ENCODE peak calls at places on chromosomes 5 and 9, in nine cellular contexts. G is Calu3, N is PC-9, O is upper lobe of left lung, W is AG10803, V is astrocyte, Y is transverse colon, T is ovary, Q is glutamatergic neuron. A is an unnamed sample.

GRCh38 chr5:149550608-149551226 is 522 bp downstream of the CSNK1A1 start:
- DNase-seq in O (no peak), W (no peak), N (no peak), G (peak), Q (no peak), V (no peak), Y (peak), T (peak), A (no peak)

GRCh38 chr5:135740475-135740874 is 94.0 kb upstream of the SLC25A48 start:
- DNase-seq in V (no peak), W (no peak), N (no peak), G (no peak), T (no peak), Q (no peak), O (no peak), Y (no peak), A (peak)

GRCh38 chr5:129672006-129672405 is 75.9 kb upstream of the MINAR2 start:
- DNase-seq in Q (no peak), W (no peak), N (no peak), G (no peak), T (no peak), V (no peak), O (no peak), Y (no peak), A (no peak)

GRCh38 chr9:87610200-87611155 is 112.8 kb downstream of the DAPK1 start:
- DNase-seq in V (peak), Y (no peak), G (no peak), W (peak), O (no peak), T (no peak), Q (no peak), N (no peak), A (no peak)

GRCh38 chr5:4081466-4081865 is 485.8 kb downstream of the IRX1 start:
- DNase-seq in G (no peak), T (no peak), V (no peak), Q (no peak), N (no peak), W (no peak), O (no peak), Y (no peak), A (no peak)

GRCh38 chr9:131809941-131810344 is 70.1 kb upstream of the RAPGEF1 start:
- DNase-seq in N (no peak), Y (no peak), Q (no peak), V (peak), W (peak), G (no peak), O (no peak), T (no peak), A (no peak)

GRCh38 chr5:72908666-72909065 is 47.2 kb upstream of the FCHO2 start:
- DNase-seq in V (no peak), W (peak), T (no peak), O (no peak), Y (no peak), Q (no peak), G (no peak), N (no peak), A (no peak)

GRCh38 chr9:134942011-134942410 is 24.3 kb upstream of the FCN1 start:
- DNase-seq in T (peak), N (no peak), W (no peak), V (no peak), Y (no peak), G (no peak), O (no peak), Q (no peak), A (no peak)

GRCh38 chr9:98222885-98223640 is 30.6 kb upstream of the CORO2A start:
- DNase-seq in N (peak), O (no peak), G (peak), T (no peak), Y (no peak), W (peak), Q (no peak), V (peak), A (no peak)

GRCh38 chr5:126884269-126884819 is 107.4 kb downstream of the LMNB1 start:
- DNase-seq in G (no peak), Y (no peak), T (no peak), W (peak), V (peak), Q (no peak), O (no peak), N (no peak), A (no peak)

GRCh38 chr9:130682490-130683121 is 11.0 kb upstream of the EXOSC2 start:
- DNase-seq in O (peak), Q (peak), N (peak), W (peak), T (peak), G (peak), Y (peak), V (peak), A (no peak)

GRCh38 chr9:134391319-134392231 is 65.3 kb downstream of the RXRA start:
- DNase-seq in N (no peak), T (no peak), O (peak), V (no peak), G (no peak), Q (no peak), Y (peak), W (no peak), A (no peak)

GRCh38 chr9:27276182-27277030 is 20.5 kb downstream of the EQTN start:
- DNase-seq in V (peak), Q (no peak), Y (no peak), O (peak), G (peak), W (peak), T (no peak), N (no peak), A (no peak)

GRCh38 chr5:123037104-123037418 is 536 bp upstream of the PPIC start:
- DNase-seq in V (no peak), Q (no peak), O (no peak), Y (no peak), W (no peak), T (no peak), N (no peak), G (no peak), A (no peak)

GRCh38 chr5:56148453-56148971 is 84.6 kb downstream of the ANKRD55 start:
- DNase-seq in O (no peak), T (no peak), V (no peak), Q (no peak), W (no peak), Y (peak), G (no peak), N (no peak), A (no peak)

GRCh38 chr9:101727621-101728524 is 10.6 kb downstream of the GRIN3A start:
- DNase-seq in T (no peak), Q (peak), O (no peak), W (peak), N (no peak), Y (peak), G (peak), V (no peak), A (no peak)

GRCh38 chr9:92738661-92739081 is 26.0 kb downstream of the BICD2 start:
- DNase-seq in G (no peak), T (no peak), Q (no peak), N (peak), W (peak), O (no peak), V (peak), Y (no peak), A (no peak)

GRCh38 chr9:74960548-74960947 is 7.8 kb upstream of the C9orf40 start:
- DNase-seq in W (peak), Y (no peak), N (no peak), V (peak), O (no peak), Q (no peak), G (no peak), T (no peak), A (no peak)

GRCh38 chr9:86660146-86660545 is 287.2 kb downstream of the GAS1 start:
- DNase-seq in Y (no peak), N (peak), O (no peak), G (no peak), W (peak), V (peak), T (no peak), Q (no peak), A (no peak)

GRCh38 chr5:115471674-115472073 is 72.9 kb downstream of the FEM1C start:
- DNase-seq in N (no peak), V (no peak), O (no peak), Y (no peak), G (no peak), Q (no peak), W (peak), T (no peak), A (no peak)

GRCh38 chr5:40399349-40399748 is 280.4 kb upstream of the PTGER4 start:
- DNase-seq in T (no peak), W (peak), N (no peak), G (no peak), Y (no peak), O (no peak), V (no peak), Q (no peak), A (no peak)

GRCh38 chr5:81022688-81023084 is 62.5 kb downstream of the RASGRF2 start:
- DNase-seq in Y (no peak), W (no peak), V (no peak), O (no peak), Q (no peak), T (no peak), N (no peak), G (no peak), A (no peak)

GRCh38 chr9:16688814-16689213 is 181.7 kb downstream of the BNC2 start:
- DNase-seq in O (no peak), G (no peak), N (no peak), Q (no peak), T (no peak), V (no peak), Y (no peak), W (no peak), A (no peak)

GRCh38 chr9:123358181-123358894 is 2.3 kb downstream of the CRB2 start:
- DNase-seq in O (no peak), Y (no peak), Q (no peak), V (no peak), T (no peak), N (no peak), G (no peak), W (no peak), A (no peak)

GRCh38 chr9:127161081-127161621 is 38.7 kb upstream of the ANGPTL2 start:
- DNase-seq in V (no peak), Q (no peak), T (peak), G (no peak), N (no peak), O (no peak), Y (no peak), W (no peak), A (peak)

GRCh38 chr9:96218821-96219614 is 83.0 kb downstream of the HSD17B3 start:
- DNase-seq in N (peak), W (no peak), V (no peak), O (peak), Q (peak), Y (no peak), G (no peak), T (peak), A (no peak)

GRCh38 chr9:96222132-96222531 is 79.8 kb downstream of the HSD17B3 start:
- DNase-seq in W (no peak), N (no peak), V (no peak), Q (no peak), O (no peak), Y (no peak), G (no peak), T (no peak), A (no peak)

GRCh38 chr9:96217358-96217755 is 84.6 kb downstream of the HSD17B3 start:
- DNase-seq in T (peak), Y (peak), V (no peak), G (no peak), N (no peak), W (no peak), Q (peak), O (peak), A (no peak)

GRCh38 chr9:96217756-96218693 is 84.0 kb downstream of the HSD17B3 start:
- DNase-seq in G (peak), Q (peak), Y (peak), W (peak), O (peak), N (peak), V (peak), T (peak), A (peak)

DNA sequence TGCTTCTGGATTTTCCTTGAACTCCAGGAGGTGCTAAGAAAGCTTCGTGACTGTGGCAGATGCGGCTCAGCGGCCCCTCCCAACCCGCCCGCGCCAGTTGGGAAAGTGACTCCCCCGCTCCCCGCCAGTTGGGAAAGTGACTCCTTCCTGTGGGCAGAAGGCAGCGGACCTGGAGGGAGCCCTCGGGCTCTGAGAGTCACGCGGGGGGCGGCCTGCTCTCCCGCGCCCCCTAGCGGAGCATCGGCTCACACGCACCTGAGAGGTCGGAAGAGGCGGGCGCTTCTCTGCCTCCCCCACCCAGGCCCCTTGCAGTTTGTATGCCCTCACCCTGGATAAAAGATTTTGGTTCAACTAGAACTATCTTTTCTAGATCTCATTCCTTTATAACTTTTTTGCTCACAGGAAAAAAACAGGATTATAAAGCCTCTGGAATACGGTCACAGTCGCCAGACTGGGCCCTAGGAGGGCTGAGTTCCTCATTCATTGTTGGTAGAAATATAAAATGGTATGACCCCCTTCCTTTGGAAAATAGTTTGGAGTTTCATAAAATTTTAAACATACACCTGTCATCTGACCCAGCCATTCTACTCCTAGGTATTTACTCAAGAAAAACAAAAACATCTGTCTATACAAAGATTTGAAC is 82.2 kb downstream of the HSD17B3 start:
- DNase-seq in V (no peak), Y (peak), Q (peak), T (peak), O (peak), W (peak), G (no peak), N (peak), A (no peak)
- TF ChIP-seq CTCF in V (peak), Y (peak), Q (peak), T (peak), O (peak), W (peak), G (peak), N (peak), A (peak)

DNA sequence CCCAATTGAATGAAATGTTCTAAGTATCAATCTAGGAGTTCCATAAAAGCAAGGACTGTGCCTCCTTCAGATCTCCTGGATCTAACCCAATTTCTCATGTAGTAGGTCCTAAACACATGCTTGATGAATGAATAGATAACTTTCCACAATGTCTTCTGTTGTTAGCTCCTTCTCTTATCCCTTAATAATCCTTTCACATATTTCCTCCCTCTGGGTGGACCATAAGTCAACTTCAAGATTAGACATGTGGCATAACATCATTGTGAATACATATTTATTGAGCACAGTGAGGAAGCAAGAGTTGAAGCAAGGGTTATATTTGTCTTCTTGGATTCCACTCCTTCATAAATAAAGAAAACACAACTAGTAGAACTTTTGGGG is 108.6 kb upstream of the EGFLAM start:
- DNase-seq in N (no peak), W (no peak), T (no peak), V (no peak), O (no peak), G (no peak), Y (no peak), Q (no peak), A (no peak)
- TF ChIP-seq CTCF in N (no peak), W (no peak), T (no peak), V (no peak), O (no peak), G (no peak), Y (no peak), Q (no peak), A (no peak)

DNA sequence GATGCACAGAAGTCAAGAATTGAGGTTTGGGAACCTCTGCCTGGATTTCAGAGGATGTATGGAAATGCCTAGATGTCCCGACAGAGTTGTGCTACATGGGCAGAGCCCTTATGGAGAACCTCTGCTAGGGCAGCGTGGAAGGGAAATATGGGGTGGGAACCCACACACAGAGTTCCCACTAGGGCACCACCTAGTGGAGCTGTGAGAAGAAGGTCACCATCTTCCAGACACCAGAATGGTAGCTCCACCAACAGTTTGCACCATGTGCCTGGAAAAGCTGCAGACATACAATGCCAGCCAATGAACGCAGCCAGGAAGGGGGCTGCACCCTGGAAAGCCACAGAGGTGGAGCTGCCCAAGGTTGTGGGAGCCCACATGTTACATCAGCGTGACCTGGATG is 104.5 kb downstream of the STK32A start:
- DNase-seq in O (no peak), N (no peak), G (no peak), V (no peak), T (no peak), Q (no peak), W (no peak), Y (no peak), A (no peak)
- TF ChIP-seq CTCF in O (no peak), N (no peak), G (no peak), V (no peak), T (no peak), Q (no peak), W (no peak), Y (no peak), A (no peak)

DNA sequence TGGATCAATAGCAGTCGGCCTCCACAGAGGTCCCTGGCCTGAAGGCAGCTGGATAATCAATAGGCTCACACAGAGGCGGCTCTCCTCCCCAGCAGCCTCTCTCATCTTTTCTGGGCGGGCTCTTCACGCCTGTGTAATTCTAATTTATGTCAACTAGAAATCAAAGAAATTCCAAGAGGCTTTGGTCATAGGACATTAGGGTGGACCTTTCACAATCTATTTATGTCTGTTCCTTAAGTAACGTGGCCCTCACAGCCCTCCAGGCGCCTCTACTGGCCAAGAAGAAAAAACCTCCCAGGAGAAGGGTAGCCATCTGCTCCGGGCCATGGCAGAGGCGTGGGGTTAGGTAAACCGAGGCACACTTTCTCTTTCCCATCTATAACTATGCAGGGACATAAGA is 205.1 kb upstream of the EFNA5 start:
- DNase-seq in V (peak), Q (peak), Y (no peak), G (peak), N (no peak), T (no peak), O (no peak), W (peak), A (no peak)
- TF ChIP-seq CTCF in V (peak), Q (no peak), Y (no peak), G (peak), N (no peak), T (no peak), O (no peak), W (peak), A (peak)

DNA sequence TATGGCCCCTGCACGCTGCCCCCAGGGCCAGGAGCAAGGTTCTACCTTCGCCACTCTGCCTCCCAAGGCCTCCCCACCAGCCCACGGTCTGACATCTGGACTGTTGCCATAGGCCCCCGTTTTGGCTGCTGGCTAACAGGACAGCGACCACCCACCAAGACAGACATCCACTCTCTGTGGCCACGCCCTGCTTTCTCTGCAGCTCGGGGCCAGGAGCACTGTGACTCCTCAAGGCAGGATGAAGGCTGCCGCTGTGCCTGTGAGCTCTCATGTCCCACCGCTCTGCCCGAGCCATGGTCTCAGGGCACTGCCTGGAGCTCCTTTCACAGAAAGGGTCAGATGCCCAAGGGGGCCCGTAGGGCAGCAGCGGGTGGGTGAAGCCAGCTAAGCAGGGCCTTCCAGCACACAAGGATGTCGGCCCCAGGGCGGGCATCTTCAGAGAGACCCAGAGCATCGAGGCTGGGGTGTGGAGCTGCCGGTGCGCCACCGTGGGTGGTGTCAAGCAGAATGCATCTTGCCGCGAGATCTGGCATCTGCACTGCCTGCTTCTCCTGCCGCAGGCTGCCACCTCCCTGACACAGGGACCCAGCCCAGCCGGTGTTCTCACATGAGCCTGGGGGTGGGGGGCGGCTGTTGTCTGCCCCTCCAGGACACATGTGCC is 92.2 kb upstream of the ADAMTS2 start:
- DNase-seq in Y (no peak), O (peak), T (no peak), W (no peak), V (no peak), Q (no peak), G (no peak), N (no peak), A (no peak)
- TF ChIP-seq CTCF in Y (no peak), O (no peak), T (no peak), W (no peak), V (no peak), Q (no peak), G (no peak), N (no peak), A (no peak)

DNA sequence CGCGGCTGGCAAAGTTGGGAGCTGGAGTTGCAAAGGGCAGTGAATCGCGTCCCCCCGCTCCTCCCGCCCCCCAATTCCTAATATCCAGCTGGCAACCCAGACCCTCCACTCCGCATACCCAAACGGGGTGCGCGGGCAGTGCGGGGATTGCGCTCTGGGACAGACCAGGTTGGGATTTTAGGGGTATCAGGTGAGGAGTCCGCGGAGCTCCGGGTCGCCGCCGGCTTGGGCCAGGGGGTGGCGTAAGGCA is 553 bp downstream of the IQGAP2 start:
- DNase-seq in G (no peak), V (no peak), Q (peak), W (no peak), T (peak), N (no peak), Y (no peak), O (peak), A (no peak)
- TF ChIP-seq CTCF in G (peak), V (no peak), Q (no peak), W (no peak), T (no peak), N (no peak), Y (peak), O (peak), A (peak)

A was measured in type B pancreatic cell.